ENCODE peak calls at places on chromosomes 5 and 9, in five cellular contexts. G is CD8-positive, alpha-beta memory T cell; S is endodermal cell; K is CD8-positive, alpha-beta T cell; X is heart left ventricle. M is an unnamed sample. For H3K9me3, the result is how much of the 10 kb centered on the place peaks cover.

GRCh38 chr9:90960941-90961340 is 159.3 kb downstream of the SYK start:
- DNase-seq in X (no peak), K (no peak), S (no peak), G (no peak), M (no peak)

GRCh38 chr5:133735346-133735745 is 123.0 kb upstream of the FSTL4 start:
- DNase-seq in G (no peak), K (no peak), X (no peak), S (no peak), M (no peak)

GRCh38 chr5:135895474-135896006 is at the start of gene IL9:
- DNase-seq in K (no peak), X (no peak), G (no peak), S (no peak), M (no peak)

GRCh38 chr5:102617857-102618187 is 119.0 kb upstream of the SLCO6A1 start:
- DNase-seq in G (no peak), X (no peak), S (no peak), K (no peak), M (no peak)

GRCh38 chr5:164422400-164422799 is 917.0 kb downstream of the MAT2B start:
- DNase-seq in G (no peak), X (no peak), S (peak), K (no peak), M (peak)

GRCh38 chr5:165325201-165325600 is 1819.8 kb downstream of the MAT2B start:
- DNase-seq in G (no peak), S (no peak), K (no peak), X (no peak), M (no peak)

GRCh38 chr9:75823136-75823535 is 67.3 kb upstream of the PCSK5 start:
- DNase-seq in S (no peak), K (no peak), G (no peak), X (no peak), M (no peak)

GRCh38 chr5:148179234-148179824 is 11.0 kb downstream of the SPINK14 start:
- DNase-seq in S (no peak), K (peak), X (no peak), G (no peak), M (no peak)

GRCh38 chr9:114305189-114305555 is 17.7 kb upstream of the ORM1 start:
- DNase-seq in S (no peak), G (no peak), X (no peak), K (no peak), M (peak)

GRCh38 chr5:107831612-107832395 is 161.1 kb upstream of the EFNA5 start:
- DNase-seq in S (no peak), X (no peak), G (no peak), K (no peak), M (no peak)

GRCh38 chr5:10030219-10030831 is 219.4 kb downstream of the ATPSCKMT start:
- DNase-seq in K (no peak), X (no peak), G (no peak), S (peak), M (peak)

GRCh38 chr5:14061106-14061505 is 82.0 kb upstream of the TRIO start:
- DNase-seq in G (no peak), K (no peak), X (no peak), S (peak), M (no peak)

GRCh38 chr5:7671420-7671819 is 179.5 kb downstream of the CFAP90 start:
- DNase-seq in S (no peak), X (no peak), G (no peak), K (no peak), M (no peak)

GRCh38 chr9:113516840-113517577 is 53.5 kb downstream of the RGS3 start:
- DNase-seq in K (peak), X (peak), S (no peak), G (peak), M (peak)

GRCh38 chr5:174609116-174609515 is 115.3 kb upstream of the MSX2 start:
- DNase-seq in K (no peak), G (no peak), S (no peak), X (no peak), M (no peak)

GRCh38 chr9:113564804-113565237 is 101.3 kb downstream of the RGS3 start:
- DNase-seq in X (peak), K (no peak), G (no peak), S (peak), M (peak)

GRCh38 chr5:159405611-159406031 is 75.3 kb upstream of the IL12B start:
- DNase-seq in G (no peak), K (no peak), S (no peak), X (no peak), M (no peak)

GRCh38 chr9:114002271-114002985 is 75.7 kb downstream of the AMBP start:
- DNase-seq in S (peak), X (no peak), G (no peak), K (no peak), M (no peak)

GRCh38 chr9:93886911-93887310 is 68.2 kb downstream of the BARX1 start:
- DNase-seq in X (no peak), K (no peak), G (no peak), S (peak), M (peak)

GRCh38 chr9:35552376-35552775 is 52.7 kb upstream of the TESK1 start:
- DNase-seq in G (no peak), K (no peak), X (no peak), S (no peak), M (no peak)

GRCh38 chr5:72378636-72379289 is 58.6 kb downstream of the PTCD2 start:
- DNase-seq in G (no peak), S (no peak), X (peak), K (no peak), M (no peak)

GRCh38 chr5:139725073-139725830 is 70.4 kb upstream of the PSD2 start:
- DNase-seq in G (no peak), S (no peak), X (peak), K (no peak), M (no peak)

GRCh38 chr5:4989121-4989520 is 151.0 kb upstream of the ADAMTS16 start:
- DNase-seq in G (no peak), S (no peak), X (no peak), K (no peak), M (no peak)

GRCh38 chr9:70100362-70100761 is 56.7 kb downstream of the MAMDC2 start:
- DNase-seq in X (no peak), S (no peak), G (no peak), K (no peak), M (no peak)

GRCh38 chr9:70761139-70761538 is 346.7 kb upstream of the KLF9 start:
- DNase-seq in K (no peak), X (no peak), G (no peak), S (no peak), M (no peak)

GRCh38 chr5:98769006-98769255 is 4.5 kb upstream of the RGMB start:
- DNase-seq in K (peak), G (peak), S (peak), X (no peak), M (peak)

DNA sequence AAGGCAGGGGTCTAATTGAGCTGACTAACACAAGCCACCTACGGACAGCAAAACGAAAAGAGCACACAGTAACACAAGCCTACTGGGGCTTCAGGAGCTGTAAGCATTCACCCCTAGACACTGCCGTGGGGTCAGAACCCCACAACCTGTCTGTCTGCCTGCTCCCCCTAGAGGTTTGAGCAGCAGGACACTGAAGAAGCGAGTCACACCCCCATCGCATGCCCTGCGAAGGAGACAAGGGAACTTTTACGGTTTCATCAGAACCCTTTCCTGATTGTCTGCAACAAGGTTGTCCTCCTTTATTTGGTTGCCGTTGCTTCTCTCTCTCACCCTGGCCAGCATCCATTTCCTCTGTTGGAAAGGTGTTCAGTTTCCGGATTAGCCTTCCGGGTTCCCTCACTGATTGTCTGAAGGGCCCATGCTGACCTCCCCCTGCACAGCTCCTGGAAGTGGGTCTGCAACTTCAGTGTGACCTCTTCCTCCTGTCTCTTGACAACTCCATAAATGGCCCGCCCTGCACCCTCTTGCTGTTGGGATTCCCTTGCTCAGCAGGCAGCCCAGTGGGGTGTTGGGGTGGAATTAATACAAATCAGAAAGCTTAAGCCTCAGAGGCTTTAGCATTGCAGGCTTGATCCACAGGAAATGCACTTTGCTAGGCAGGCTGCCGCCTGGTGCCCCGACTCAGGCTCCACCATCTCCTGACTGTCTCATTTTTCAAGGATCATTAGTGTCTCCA is 258.9 kb upstream of the TLE4 start:
- DNase-seq in X (no peak), K (no peak), G (no peak), S (peak), M (peak)
- H3K9me3 ChIP-seq in X (under half), K (under half), G (under half), S (under half), M (under half)

GRCh38 chr5:171830686-171831085 is 45.1 kb downstream of the SMIM23 start:
- DNase-seq in X (no peak), K (no peak), S (no peak), G (no peak), M (no peak)
- H3K9me3 ChIP-seq in X (under half), K (under half), S (under half), G (under half), M (under half)

GRCh38 chr5:179110528-179110927 is 50.4 kb downstream of the ZNF354C start:
- DNase-seq in S (peak), G (no peak), X (no peak), K (no peak), M (no peak)
- H3K9me3 ChIP-seq in S (under half), G (under half), X (half or more), K (under half), M (under half)

GRCh38 chr5:26487553-26487952 is 550.8 kb downstream of the CDH9 start:
- DNase-seq in X (no peak), S (peak), G (no peak), K (no peak), M (no peak)
- H3K9me3 ChIP-seq in X (under half), S (under half), G (under half), K (under half), M (under half)

GRCh38 chr5:24864244-24864643 is 219.5 kb upstream of the CDH10 start:
- DNase-seq in X (no peak), K (no peak), G (no peak), S (no peak), M (no peak)
- H3K9me3 ChIP-seq in X (under half), K (under half), G (under half), S (under half), M (under half)

DNA sequence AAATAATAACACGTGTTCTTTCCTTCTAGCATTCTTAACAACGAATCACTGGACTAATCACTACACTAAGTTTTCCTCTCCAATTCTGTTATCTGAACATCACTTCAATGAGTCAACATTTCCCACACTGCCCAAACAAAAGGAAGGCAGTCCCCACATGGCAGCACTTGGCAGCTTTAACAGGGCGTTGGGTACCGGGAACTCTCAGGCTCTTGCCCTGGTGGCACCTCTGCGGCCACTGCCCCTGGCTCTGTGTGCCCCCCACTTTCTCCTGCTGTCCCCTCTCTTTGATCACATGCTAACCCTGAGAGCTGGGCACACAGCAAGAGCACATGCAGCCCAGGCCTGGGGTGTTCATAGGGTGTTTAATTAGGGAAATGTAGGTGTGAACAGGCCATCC is 15.7 kb downstream of the SLC6A3 start:
- DNase-seq in K (no peak), X (no peak), S (peak), G (no peak), M (peak)
- H3K9me3 ChIP-seq in K (under half), X (under half), S (under half), G (under half), M (under half)

DNA sequence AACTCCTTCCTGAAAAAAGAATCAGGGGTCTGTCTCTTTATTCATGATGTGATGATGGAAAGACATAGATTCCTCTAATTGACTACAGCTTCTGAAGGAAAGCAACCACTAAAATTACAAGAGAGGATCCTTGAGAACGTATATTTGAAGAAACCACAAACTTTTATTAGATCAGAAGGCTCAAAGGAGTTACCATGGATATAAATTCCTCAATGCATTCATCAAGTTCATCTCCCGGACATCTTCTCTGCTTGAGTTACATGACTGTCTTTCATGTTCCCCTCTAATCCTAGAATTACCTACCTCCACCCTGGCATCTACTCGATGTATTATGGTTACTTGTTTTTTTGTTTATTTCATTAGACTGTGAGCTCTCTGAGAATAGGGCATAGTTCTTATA is 104.1 kb upstream of the PAPPA start:
- DNase-seq in K (no peak), G (no peak), X (no peak), S (no peak), M (no peak)
- H3K9me3 ChIP-seq in K (under half), G (under half), X (under half), S (under half), M (under half)

DNA sequence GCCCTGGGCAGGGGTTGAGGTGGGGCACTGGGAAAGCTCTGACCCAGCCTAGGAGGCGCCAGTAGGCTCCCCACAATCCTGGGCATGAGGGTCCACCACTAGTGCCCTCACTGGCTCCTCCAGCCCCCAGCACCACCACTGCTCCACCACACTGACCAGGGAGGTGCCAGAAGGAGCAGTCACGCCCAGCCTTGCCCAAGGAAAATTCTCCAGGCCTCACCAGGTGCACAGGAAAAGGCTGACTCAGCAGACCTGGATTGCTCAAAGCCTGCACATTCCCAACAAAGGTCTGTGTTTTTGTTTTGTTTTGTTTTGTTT is 62.9 kb downstream of the ZNF354C start:
- DNase-seq in X (no peak), S (peak), G (no peak), K (no peak), M (no peak)
- H3K9me3 ChIP-seq in X (under half), S (under half), G (under half), K (under half), M (under half)

DNA sequence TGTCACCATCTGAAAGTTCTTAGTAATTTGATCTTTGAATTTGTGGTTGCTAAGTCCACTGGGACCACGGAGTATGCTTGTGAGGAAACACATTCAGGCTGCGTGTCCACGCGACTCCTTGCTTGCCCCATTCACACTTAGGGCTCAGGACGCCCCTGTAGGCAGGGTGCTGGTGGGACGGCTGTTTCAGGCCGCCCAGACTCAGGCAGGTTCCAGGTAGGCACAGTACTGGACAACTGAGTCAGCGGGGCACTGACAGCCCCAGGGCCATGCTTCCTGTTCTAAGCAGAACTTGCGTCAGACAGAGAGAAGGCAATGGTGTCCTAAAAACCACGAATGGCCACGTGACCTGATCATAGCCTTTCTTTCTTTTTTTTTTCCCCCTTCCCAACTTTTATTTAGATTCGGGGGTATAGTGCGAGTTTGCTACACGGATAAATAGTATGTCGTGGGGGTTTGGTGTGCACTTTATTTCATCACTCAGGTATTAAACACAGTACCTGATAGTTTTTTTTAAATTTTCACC is 7.7 kb upstream of the RASGEF1C start:
- DNase-seq in G (no peak), X (no peak), S (no peak), K (no peak), M (no peak)
- H3K9me3 ChIP-seq in G (under half), X (half or more), S (under half), K (under half), M (under half)